ENCODE peak calls at places on chromosomes 12 and 14, in four cellular contexts. E is K562, C is SK-N-SH, O is WTC11. D is an unnamed sample.

GRCh38 chr12:10130042-10130441 is at the start of gene CLEC7A:
- DNase-seq in C (no peak), E (no peak), O (no peak), D (peak)

GRCh38 chr12:51171884-51172514 is 936 bp downstream of the TFCP2 start:
- DNase-seq in O (peak), C (no peak), E (no peak), D (peak)

GRCh38 chr12:12474471-12474928 is 88.2 kb downstream of the DUSP16 start:
- DNase-seq in C (no peak), E (no peak), O (no peak), D (no peak)

GRCh38 chr12:14283489-14284144 is 81.9 kb upstream of the ATF7IP start:
- DNase-seq in E (no peak), O (no peak), C (no peak), D (peak)

GRCh38 chr14:106883218-106883692 is 1356.9 kb downstream of the TMEM121 start:
- DNase-seq in C (peak), E (peak), O (no peak), D (no peak)

GRCh38 chr14:74875941-74876913 is at the start of gene PROX2:
- DNase-seq in O (peak), E (no peak), C (no peak), D (no peak)

GRCh38 chr12:79384551-79384950 is 306.2 kb downstream of the PAWR start:
- DNase-seq in O (no peak), E (no peak), C (no peak), D (no peak)

GRCh38 chr12:14774074-14774943 is 29.0 kb downstream of the WBP11 start:
- DNase-seq in O (peak), E (no peak), C (peak), D (peak)

GRCh38 chr12:111440631-111441030 is 34.9 kb downstream of the SH2B3 start:
- DNase-seq in E (no peak), C (no peak), O (peak), D (no peak)

GRCh38 chr12:19261773-19262172 is 132.2 kb downstream of the PLEKHA5 start:
- DNase-seq in E (no peak), C (no peak), O (no peak), D (no peak)

GRCh38 chr14:36271939-36272907 is 48.2 kb downstream of the MBIP start:
- DNase-seq in C (peak), E (no peak), O (peak), D (no peak)

GRCh38 chr14:37311233-37311632 is 113.5 kb downstream of the MIPOL1 start:
- DNase-seq in E (no peak), C (no peak), O (no peak), D (no peak)

GRCh38 chr14:101861464-101861863 is 100.0 kb downstream of the PPP2R5C start:
- DNase-seq in O (no peak), E (no peak), C (no peak), D (no peak)

GRCh38 chr12:52360106-52360662 is 7.1 kb downstream of the KRT85 start:
- DNase-seq in O (no peak), C (no peak), E (no peak), D (no peak)

GRCh38 chr14:100547633-100548294 is 39.5 kb downstream of the BEGAIN start:
- DNase-seq in E (no peak), O (no peak), C (no peak), D (no peak)

GRCh38 chr12:131085125-131085815 is 131.6 kb downstream of the ADGRD1 start:
- DNase-seq in E (no peak), C (no peak), O (peak), D (no peak)

GRCh38 chr12:68370667-68371066 is 38.5 kb upstream of the MDM1 start:
- DNase-seq in E (no peak), C (no peak), O (no peak), D (no peak)

GRCh38 chr12:5260591-5261086 is 171.3 kb upstream of the NTF3 start:
- DNase-seq in C (no peak), E (no peak), O (no peak), D (no peak)

GRCh38 chr12:52993558-52993869 is 12.7 kb upstream of the EIF4B start:
- DNase-seq in O (no peak), E (no peak), C (no peak), D (no peak)

GRCh38 chr12:6547987-6548386 is 7.9 kb downstream of the IFFO1 start:
- DNase-seq in O (no peak), E (peak), C (no peak), D (no peak)

GRCh38 chr14:100176811-100177327 is 17.4 kb upstream of the DEGS2 start:
- DNase-seq in C (no peak), O (no peak), E (no peak), D (no peak)

GRCh38 chr12:13947237-13947945 is 34.0 kb downstream of the GRIN2B start:
- DNase-seq in O (no peak), E (no peak), C (no peak), D (no peak)

GRCh38 chr14:57295261-57295660 is 26.5 kb downstream of the AP5M1 start:
- DNase-seq in E (no peak), O (no peak), C (no peak), D (no peak)

GRCh38 chr14:88559852-88560251 is 3.0 kb upstream of the ZC3H14 start:
- DNase-seq in C (peak), O (no peak), E (no peak), D (no peak)

GRCh38 chr12:3380200-3381020 is 110.6 kb upstream of the PRMT8 start:
- DNase-seq in O (no peak), E (no peak), C (no peak), D (no peak)

GRCh38 chr12:105740337-105740736 is 398.4 kb downstream of the NUAK1 start:
- DNase-seq in E (no peak), O (peak), C (no peak), D (no peak)

GRCh38 chr14:29752221-29752923 is 175.3 kb downstream of the PRKD1 start:
- DNase-seq in C (no peak), E (no peak), O (no peak), D (no peak)

GRCh38 chr12:76186507-76186906 is 102.0 kb upstream of the NAP1L1 start:
- DNase-seq in E (no peak), C (no peak), O (no peak), D (no peak)

GRCh38 chr12:25155031-25155576 is 39.9 kb downstream of the DNAI7 start:
- DNase-seq in O (no peak), C (peak), E (peak), D (peak)

GRCh38 chr14:26703967-26704366 is 106.1 kb upstream of the NOVA1 start:
- DNase-seq in C (no peak), O (no peak), E (no peak), D (no peak)

GRCh38 chr14:86086962-86087361 is 557.0 kb downstream of the FLRT2 start:
- DNase-seq in O (no peak), C (no peak), E (no peak), D (no peak)
- TF ChIP-seq USF1 in O (no peak), C (no peak), E (no peak), D (no peak)

GRCh38 chr12:27277846-27278260 is 33.8 kb downstream of the STK38L start:
- DNase-seq in O (no peak), C (no peak), E (no peak), D (peak)
- TF ChIP-seq USF1 in O (no peak), C (no peak), E (no peak), D (no peak)

GRCh38 chr14:23605931-23606585 is 27.5 kb upstream of the JPH4 start:
- DNase-seq in C (no peak), E (no peak), O (no peak), D (peak)
- TF ChIP-seq USF1 in C (no peak), E (no peak), O (no peak), D (no peak)

DNA sequence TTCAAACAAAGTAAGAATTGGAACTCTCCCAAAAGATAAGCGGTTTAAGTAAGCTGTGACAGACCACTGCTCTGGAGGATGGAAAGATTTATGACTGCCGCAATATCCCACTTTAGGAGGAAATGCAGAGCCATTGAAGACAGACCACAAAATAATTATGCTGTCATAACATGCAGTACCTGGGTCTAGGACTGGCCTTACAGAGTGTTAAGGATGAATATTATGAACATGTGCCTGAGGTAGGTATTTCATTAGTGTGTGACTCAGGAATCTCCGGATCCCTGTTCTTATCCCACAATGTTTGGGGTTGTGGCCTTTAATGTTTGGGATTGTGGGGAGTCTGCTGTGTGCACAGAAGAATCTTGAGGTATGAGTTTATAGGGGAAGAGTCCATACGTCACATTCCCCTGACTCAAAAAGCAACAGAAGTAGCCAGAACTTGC is 114.9 kb downstream of the SAMD4A start:
- DNase-seq in O (no peak), E (no peak), C (peak), D (no peak)
- TF ChIP-seq USF1 in O (no peak), E (no peak), C (no peak), D (no peak)

GRCh38 chr12:96238336-96239031 is 44.3 kb downstream of the ELK3 start:
- DNase-seq in O (no peak), E (no peak), C (no peak), D (no peak)

GRCh38 chr12:96237035-96237434 is 42.9 kb downstream of the ELK3 start:
- DNase-seq in C (no peak), O (no peak), E (no peak), D (no peak)

GRCh38 chr12:96236221-96236822 is 42.1 kb downstream of the ELK3 start:
- DNase-seq in C (no peak), O (no peak), E (no peak), D (no peak)

GRCh38 chr12:96235497-96235826 is 41.3 kb downstream of the ELK3 start:
- DNase-seq in O (no peak), E (no peak), C (no peak), D (no peak)

DNA sequence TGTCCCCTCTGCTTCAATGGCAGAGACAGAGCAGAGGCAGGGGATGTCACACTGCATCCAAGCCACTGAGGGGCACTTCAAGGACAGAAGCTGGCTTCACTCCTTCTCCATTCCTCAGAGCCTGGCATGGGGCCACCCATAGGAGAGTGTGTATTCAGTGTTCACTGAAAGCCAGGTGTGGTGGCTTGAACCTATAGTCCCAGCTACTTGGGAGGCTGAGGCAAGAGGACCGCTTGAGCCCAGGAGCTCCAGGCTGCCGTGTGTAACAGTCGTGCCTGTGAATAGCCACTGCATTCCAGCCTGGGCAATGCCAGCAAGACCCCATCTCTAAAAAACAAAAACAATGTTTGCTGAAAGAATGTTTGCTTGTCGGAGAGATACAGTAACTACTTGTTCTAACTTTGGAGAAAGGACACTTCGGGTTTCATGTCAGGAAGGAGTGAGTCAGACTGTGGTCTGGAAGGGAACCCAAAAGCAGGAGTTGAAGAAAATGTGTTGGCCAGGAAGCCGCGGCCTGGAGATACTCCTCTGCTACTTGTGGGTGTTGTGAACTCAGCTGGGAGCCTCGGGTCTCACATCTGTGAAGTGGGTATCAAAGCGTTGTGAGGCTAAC is 43.4 kb downstream of the ELK3 start:
- DNase-seq in E (no peak), O (no peak), C (no peak), D (no peak)
- TF ChIP-seq USF1 in E (no peak), O (no peak), C (no peak), D (no peak)

DNA sequence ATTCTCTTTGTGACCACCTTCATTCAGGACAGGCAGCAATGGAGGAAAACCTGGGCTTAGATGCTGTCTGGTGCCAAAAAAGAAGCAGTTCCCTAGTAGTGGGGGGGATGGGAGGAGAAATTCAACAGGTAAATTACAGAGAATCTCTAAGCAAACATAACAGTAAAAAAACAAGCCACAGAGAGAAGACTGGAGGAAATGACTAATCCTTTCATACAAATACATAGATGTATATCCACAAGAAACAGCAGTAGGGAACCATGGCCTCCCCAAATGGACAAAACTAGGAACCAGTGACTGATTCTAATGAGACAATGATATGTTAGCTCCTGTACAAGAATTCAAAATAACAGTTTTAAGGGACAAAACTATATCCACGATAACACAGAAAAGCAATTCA is 513.0 kb downstream of the NAV3 start:
- DNase-seq in E (no peak), C (no peak), O (no peak), D (no peak)
- TF ChIP-seq USF1 in E (no peak), C (no peak), O (no peak), D (no peak)

GRCh38 chr12:67208326-67209067 is 60.7 kb upstream of the CAND1 start:
- DNase-seq in C (no peak), E (no peak), O (no peak), D (no peak)

GRCh38 chr12:67211494-67211893 is 57.7 kb upstream of the CAND1 start:
- DNase-seq in C (no peak), O (no peak), E (no peak), D (no peak)

GRCh38 chr12:67211029-67211428 is 58.1 kb upstream of the CAND1 start:
- DNase-seq in E (no peak), C (no peak), O (no peak), D (no peak)
- TF ChIP-seq USF1 in E (no peak), C (no peak), O (no peak), D (no peak)

DNA sequence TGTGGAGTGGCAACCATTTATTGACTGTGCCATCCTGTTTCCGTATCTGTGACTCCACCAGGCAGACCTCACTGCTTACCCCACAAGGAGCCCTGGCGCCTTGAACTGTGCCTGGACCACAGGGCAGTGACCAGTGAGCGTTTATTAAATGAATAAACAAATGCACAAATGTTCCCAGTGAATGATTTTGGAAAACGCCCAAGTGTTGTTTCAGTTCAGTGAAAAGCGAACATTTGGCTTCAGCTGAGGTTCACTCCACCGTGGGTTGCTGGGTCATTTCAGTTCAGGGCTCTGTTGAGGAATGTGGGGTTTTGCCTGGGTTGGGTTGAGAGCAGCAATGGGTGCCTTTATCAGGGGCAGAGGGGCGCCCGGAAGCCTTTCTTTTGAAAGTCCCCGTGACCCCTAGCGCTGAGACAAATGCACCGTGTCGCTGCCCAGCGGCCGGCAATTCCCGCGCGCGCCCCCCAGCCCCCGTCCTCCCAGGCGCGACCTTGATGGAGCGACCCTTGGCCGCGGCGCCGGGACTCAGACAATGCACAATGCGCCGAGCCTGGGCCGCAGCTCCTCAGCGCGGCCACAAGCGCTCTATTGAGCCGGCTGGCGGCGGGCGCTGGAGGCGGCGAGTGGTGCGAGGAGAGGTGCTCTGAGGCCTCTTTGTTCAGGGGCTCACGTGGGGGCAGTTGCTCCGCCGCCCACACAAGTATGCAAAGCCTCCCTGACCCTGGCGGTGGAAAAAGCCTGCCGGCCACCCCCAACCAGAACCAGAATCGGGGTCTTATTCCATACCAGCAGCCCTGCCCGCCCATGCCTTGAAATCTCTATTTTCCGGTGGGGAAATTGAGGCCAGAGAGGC is 40.5 kb upstream of the CLMN start:
- DNase-seq in O (peak), E (no peak), C (no peak), D (no peak)
- TF ChIP-seq USF1 in O (peak), E (no peak), C (no peak), D (no peak)

DNA sequence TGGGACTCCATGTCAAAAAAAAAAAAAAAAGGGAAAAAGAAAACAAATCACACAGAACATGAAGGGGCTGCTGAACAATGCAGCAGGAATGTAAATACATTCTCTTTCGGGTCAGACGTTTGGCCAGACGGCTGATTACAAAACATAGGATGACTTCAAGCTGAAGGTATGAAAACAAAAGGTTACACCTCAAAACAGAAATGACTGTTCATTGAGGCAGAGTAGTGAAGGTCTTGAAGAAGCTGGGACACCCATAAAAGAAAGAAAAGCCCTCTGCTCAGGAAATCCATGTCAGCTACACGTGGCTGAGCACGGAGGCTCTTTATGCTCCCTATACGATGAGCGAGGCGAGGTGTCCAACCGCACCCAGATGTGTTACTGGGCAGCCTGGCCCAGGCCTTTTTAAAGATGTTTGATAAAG is 37.7 kb downstream of the FGD4 start:
- DNase-seq in E (no peak), C (no peak), O (no peak), D (no peak)
- TF ChIP-seq USF1 in E (no peak), C (no peak), O (no peak), D (no peak)

GRCh38 chr14:70358631-70359030 is 852 bp downstream of the COX16 start:
- DNase-seq in C (peak), O (no peak), E (no peak), D (no peak)
- TF ChIP-seq USF1 in C (no peak), O (no peak), E (no peak), D (no peak)